ENCODE peak calls at places on chromosomes 11 and 22, in nine cellular contexts. D is spleen; X is stimulated activated CD8-positive, alpha-beta memory T cell treated with anti-CD3 and anti-CD28 coated beads, Interleukin-2, amount 100 ng/mL, for 1 hour; L is NCI-H1092; C is hippocampal formation; A is GM23338; R is C1 segment of cervical spinal cord; Q is epithelial cell of esophagus; B is activated T-helper 9 cell treated with anti-CD3 and anti-CD28 coated beads, Interleukin-2, amount 50 U/mL, for 16 hours. S is an unnamed sample.

GRCh38 chr11:66089067-66089466 is 19.0 kb downstream of the PACS1 start:
- DNase-seq in D (no peak), X (no peak), L (no peak), C (no peak), A (no peak), R (no peak), Q (no peak), B (no peak), S (peak; percentile 42)

GRCh38 chr11:73982595-73982989 is at the start of gene UCP2:
- DNase-seq in D (peak; percentile 98), X (peak; percentile 70), L (peak; percentile 90), C (peak; percentile 71), A (peak; percentile 84), R (no peak), Q (peak; percentile 78), B (peak; percentile 78), S (peak; percentile 77)

GRCh38 chr11:15276616-15277015 is 161.9 kb downstream of the INSC start:
- DNase-seq in D (no peak), X (no peak), L (peak; percentile 37), C (no peak), A (peak; percentile 52), R (no peak), Q (no peak), B (no peak), S (no peak)

GRCh38 chr11:76910620-76911414 is 50.1 kb downstream of the ACER3 start:
- DNase-seq in D (no peak), X (no peak), L (no peak), C (no peak), A (peak; percentile 79), R (no peak), Q (no peak), B (no peak), S (no peak)

GRCh38 chr22:35752833-35753189 is 35.1 kb downstream of the APOL5 start:
- DNase-seq in D (no peak), X (no peak), L (no peak), C (no peak), A (no peak), R (no peak), Q (no peak), B (no peak), S (no peak)

GRCh38 chr11:66311470-66311964 is 5.3 kb downstream of the CD248 start:
- DNase-seq in D (no peak), X (no peak), L (no peak), C (no peak), A (peak; percentile 67), R (no peak), Q (no peak), B (no peak), S (no peak)

GRCh38 chr11:12569499-12570040 is 104.7 kb upstream of the TEAD1 start:
- DNase-seq in D (no peak), X (no peak), L (no peak), C (no peak), A (no peak), R (no peak), Q (no peak), B (no peak), S (peak; percentile 80)

GRCh38 chr11:57567210-57567511 is 311 bp downstream of the UBE2L6 start:
- DNase-seq in D (no peak), X (peak; percentile 6), L (no peak), C (no peak), A (no peak), R (peak; percentile 34), Q (no peak), B (peak; percentile 8), S (no peak)

GRCh38 chr22:33715626-33716025 is 204.7 kb downstream of the LARGE1 start:
- DNase-seq in D (no peak), X (no peak), L (no peak), C (no peak), A (no peak), R (no peak), Q (no peak), B (no peak), S (no peak)

GRCh38 chr11:18836415-18836814 is 44.8 kb upstream of the PTPN5 start:
- DNase-seq in D (no peak), X (no peak), L (no peak), C (no peak), A (no peak), R (no peak), Q (peak; percentile 44), B (no peak), S (no peak)

GRCh38 chr22:49633010-49633324 is 194.7 kb downstream of the BRD1 start:
- DNase-seq in D (no peak), X (no peak), L (no peak), C (no peak), A (no peak), R (no peak), Q (no peak), B (no peak), S (no peak)

S was measured in trophoblast cell.